ENCODE peak calls at places on chromosomes 4 and X, in eight cellular contexts. K is lower leg skin; G is activated CD4-positive, alpha-beta T cell treated with anti-CD3 and anti-CD28 coated beads for 1 hour; Y is COR-L47; B is OCI-M1; W is hippocampal formation; T is kidney tubule cell; I is Calu3. O is an unnamed sample.

GRCh38 chr4:121728066-121728465 is 31.3 kb upstream of the ANXA5 start:
- DNase-seq in K (no peak), G (no peak), Y (no peak), B (no peak), W (no peak), T (peak; percentile 85), I (no peak), O (no peak)

GRCh38 chrX:2413969-2414368 is 86.8 kb downstream of the DHRSX start:
- DNase-seq in K (no peak), G (no peak), Y (no peak), B (no peak), W (no peak), T (no peak), I (no peak), O (no peak)

GRCh38 chrX:14963447-14964236 is 90.4 kb downstream of the MOSPD2 start:
- DNase-seq in K (no peak), G (no peak), Y (no peak), B (no peak), W (no peak), T (peak; percentile 54), I (no peak), O (no peak)

GRCh38 chrX:312621-313331 is 5.8 kb downstream of the GTPBP6 start:
- DNase-seq in K (no peak), G (no peak), Y (no peak), B (no peak), W (no peak), T (no peak), I (no peak), O (no peak)

GRCh38 chr4:46844325-46844917 is 64.6 kb downstream of the COX7B2 start:
- DNase-seq in K (no peak), G (no peak), Y (peak; percentile 73), B (peak; percentile 92), W (no peak), T (peak; percentile 56), I (peak; percentile 53), O (peak; percentile 88)

GRCh38 chrX:23554304-23554703 is 113.0 kb upstream of the PRDX4 start:
- DNase-seq in K (no peak), G (no peak), Y (peak; percentile 47), B (peak; percentile 54), W (no peak), T (peak; percentile 50), I (peak; percentile 5), O (peak; percentile 76)

GRCh38 chrX:15646031-15646430 is 18.6 kb downstream of the CLTRN start:
- DNase-seq in K (no peak), G (no peak), Y (no peak), B (no peak), W (no peak), T (no peak), I (no peak), O (no peak)

GRCh38 chr4:101328063-101328602 is 19.2 kb downstream of the PPP3CA start:
- DNase-seq in K (no peak), G (no peak), Y (no peak), B (no peak), W (no peak), T (no peak), I (no peak), O (no peak)

GRCh38 chr4:171067422-171067821 is 745.8 kb upstream of the GALNTL6 start:
- DNase-seq in K (no peak), G (no peak), Y (no peak), B (peak; percentile 13), W (no peak), T (no peak), I (no peak), O (peak; percentile 6)

GRCh38 chrX:74450803-74451449 is 29.6 kb downstream of the SLC16A2 start:
- DNase-seq in K (no peak), G (no peak), Y (no peak), B (peak; percentile 60), W (no peak), T (peak; percentile 90), I (no peak), O (no peak)

GRCh38 chrX:63751481-63751880 is 33.5 kb downstream of the ARHGEF9 start:
- DNase-seq in K (no peak), G (no peak), Y (no peak), B (no peak), W (no peak), T (no peak), I (no peak), O (no peak)

GRCh38 chrX:105273326-105273725 is 52.8 kb upstream of the TEX13A start:
- DNase-seq in K (no peak), G (no peak), Y (no peak), B (no peak), W (no peak), T (no peak), I (no peak), O (peak; percentile 7)

GRCh38 chr4:77308843-77309242 is 151.8 kb downstream of the CCNG2 start:
- DNase-seq in K (no peak), G (no peak), Y (peak; percentile 3), B (peak; percentile 82), W (no peak), T (peak; percentile 51), I (peak; percentile 1), O (peak; percentile 79)

GRCh38 chr4:108596389-108596788 is 24.0 kb upstream of the RPL34 start:
- DNase-seq in K (no peak), G (no peak), Y (no peak), B (peak; percentile 31), W (no peak), T (no peak), I (no peak), O (no peak)

GRCh38 chr4:84849051-84849640 is 117.3 kb downstream of the WDFY3 start:
- DNase-seq in K (no peak), G (no peak), Y (no peak), B (no peak), W (no peak), T (peak; percentile 51), I (no peak), O (no peak)

GRCh38 chr4:24116107-24116506 is 226.3 kb upstream of the PPARGC1A start:
- DNase-seq in K (no peak), G (no peak), Y (no peak), B (no peak), W (no peak), T (no peak), I (no peak), O (no peak)

GRCh38 chr4:116108606-116109005 is 976.8 kb downstream of the TRAM1L1 start:
- DNase-seq in K (no peak), G (no peak), Y (no peak), B (no peak), W (no peak), T (no peak), I (no peak), O (no peak)

GRCh38 chr4:85591361-85592098 is 116.6 kb downstream of the ARHGAP24 start:
- DNase-seq in K (no peak), G (no peak), Y (no peak), B (no peak), W (no peak), T (peak; percentile 55), I (no peak), O (no peak)

GRCh38 chr4:1401409-1402020 is 4.7 kb downstream of the NKX1-1 start:
- DNase-seq in K (peak; percentile 76), G (no peak), Y (no peak), B (no peak), W (no peak), T (no peak), I (no peak), O (no peak)

GRCh38 chrX:68396953-68397352 is 36.3 kb downstream of the OPHN1 start:
- DNase-seq in K (no peak), G (no peak), Y (no peak), B (no peak), W (no peak), T (no peak), I (no peak), O (no peak)

GRCh38 chr4:157575339-157575738 is 354.8 kb downstream of the GRIA2 start:
- DNase-seq in K (no peak), G (no peak), Y (no peak), B (no peak), W (no peak), T (no peak), I (no peak), O (no peak)

GRCh38 chr4:125719987-125720386 is 405.2 kb downstream of the FAT4 start:
- DNase-seq in K (no peak), G (no peak), Y (no peak), B (no peak), W (no peak), T (peak; percentile 52), I (peak; percentile 3), O (peak; percentile 81)

GRCh38 chrX:133265331-133265730 is 47.2 kb upstream of the TFDP3 start:
- DNase-seq in K (no peak), G (no peak), Y (no peak), B (no peak), W (no peak), T (peak; percentile 17), I (no peak), O (no peak)

GRCh38 chr4:1057403-1057745 is 45.9 kb downstream of the FGFRL1 start:
- DNase-seq in K (peak; percentile 74), G (no peak), Y (no peak), B (no peak), W (no peak), T (no peak), I (no peak), O (no peak)

GRCh38 chr4:69782651-69783310 is 22.4 kb upstream of the SULT1B1 start:
- DNase-seq in K (peak; percentile 69), G (no peak), Y (no peak), B (no peak), W (no peak), T (no peak), I (no peak), O (no peak)

GRCh38 chr4:4533461-4534169 is 8.2 kb downstream of the STX18 start:
- DNase-seq in K (no peak), G (no peak), Y (no peak), B (peak; percentile 38), W (no peak), T (peak; percentile 94), I (no peak), O (no peak)